ENCODE peak calls at places on chromosome 11, in seven cellular contexts. One of them, this sample, is unnamed.

GRCh38 chr11:75633409-75634011 is 35.3 kb downstream of the MAP6 start:
- DNase-seq in dorsolateral prefrontal cortex: no peak
- DNase-seq in spleen: no peak
- DNase-seq in mesenchymal stem cell: no peak
- DNase-seq in brain microvascular endothelial cell: no peak
- DNase-seq in GM23248: no peak
- DNase-seq in epithelial cell of esophagus: no peak
- DNase-seq in this sample: no peak

GRCh38 chr11:93248602-93249001 is 50.8 kb upstream of the SLC36A4 start:
- DNase-seq in GM23248: peak; percentile 24
- DNase-seq in mesenchymal stem cell: peak; percentile 8
- DNase-seq in brain microvascular endothelial cell: no peak
- DNase-seq in spleen: no peak
- DNase-seq in dorsolateral prefrontal cortex: no peak
- DNase-seq in epithelial cell of esophagus: peak; percentile 10
- DNase-seq in this sample: no peak

GRCh38 chr11:6259638-6260019 is at the start of gene CCKBR:
- DNase-seq in epithelial cell of esophagus: no peak
- DNase-seq in dorsolateral prefrontal cortex: peak; percentile 56
- DNase-seq in spleen: peak; percentile 80
- DNase-seq in GM23248: no peak
- DNase-seq in mesenchymal stem cell: no peak
- DNase-seq in brain microvascular endothelial cell: no peak
- DNase-seq in this sample: no peak

GRCh38 chr11:7572001-7572712 is 58.4 kb downstream of the PPFIBP2 start:
- DNase-seq in GM23248: peak; percentile 53
- DNase-seq in brain microvascular endothelial cell: no peak
- DNase-seq in dorsolateral prefrontal cortex: no peak
- DNase-seq in mesenchymal stem cell: peak; percentile 67
- DNase-seq in spleen: no peak
- DNase-seq in epithelial cell of esophagus: no peak
- DNase-seq in this sample: no peak

GRCh38 chr11:128530119-128531091 is 57.0 kb downstream of the ETS1 start:
- DNase-seq in epithelial cell of esophagus: peak; percentile 88
- DNase-seq in mesenchymal stem cell: peak; percentile 82
- DNase-seq in dorsolateral prefrontal cortex: no peak
- DNase-seq in GM23248: peak; percentile 97
- DNase-seq in brain microvascular endothelial cell: peak; percentile 89
- DNase-seq in spleen: no peak
- DNase-seq in this sample: no peak

GRCh38 chr11:113114452-113115027 is 153.3 kb downstream of the NCAM1 start:
- DNase-seq in epithelial cell of esophagus: peak; percentile 60
- DNase-seq in brain microvascular endothelial cell: peak; percentile 31
- DNase-seq in spleen: no peak
- DNase-seq in GM23248: peak; percentile 75
- DNase-seq in dorsolateral prefrontal cortex: peak; percentile 79
- DNase-seq in mesenchymal stem cell: peak; percentile 60
- DNase-seq in this sample: peak; percentile 25

GRCh38 chr11:92130432-92130831 is 94.2 kb upstream of the FAT3 start:
- DNase-seq in mesenchymal stem cell: no peak
- DNase-seq in brain microvascular endothelial cell: peak; percentile 24
- DNase-seq in epithelial cell of esophagus: peak; percentile 74
- DNase-seq in GM23248: peak; percentile 63
- DNase-seq in dorsolateral prefrontal cortex: no peak
- DNase-seq in spleen: no peak
- DNase-seq in this sample: no peak

GRCh38 chr11:92382311-92382710 is 157.7 kb downstream of the FAT3 start:
- DNase-seq in spleen: no peak
- DNase-seq in brain microvascular endothelial cell: no peak
- DNase-seq in dorsolateral prefrontal cortex: no peak
- DNase-seq in GM23248: no peak
- DNase-seq in mesenchymal stem cell: no peak
- DNase-seq in epithelial cell of esophagus: no peak
- DNase-seq in this sample: no peak

DNA sequence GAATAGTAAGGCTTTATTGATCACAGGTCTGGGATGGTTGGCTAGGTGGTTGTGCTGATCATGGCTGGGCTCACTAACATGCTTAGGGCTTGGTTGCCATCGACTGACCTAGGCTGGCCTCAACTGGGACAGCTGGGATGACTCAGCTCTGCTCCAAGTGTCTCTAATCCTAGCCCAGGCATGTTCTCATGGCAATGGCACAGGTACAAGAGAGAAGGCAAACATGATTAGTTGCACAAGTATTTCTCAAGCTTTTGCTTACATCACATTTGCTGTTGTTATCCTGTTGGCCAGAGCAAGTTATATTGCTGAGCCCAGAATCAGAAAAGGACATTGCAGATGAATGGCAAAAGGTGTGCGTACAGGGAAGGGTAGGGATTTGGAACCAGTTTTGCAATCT is 68.5 kb upstream of the SLC35C1 start:
- DNase-seq in dorsolateral prefrontal cortex: no peak
- DNase-seq in mesenchymal stem cell: peak; percentile 28
- DNase-seq in GM23248: peak; percentile 56
- DNase-seq in spleen: no peak
- DNase-seq in brain microvascular endothelial cell: no peak
- DNase-seq in epithelial cell of esophagus: peak; percentile 98
- DNase-seq in this sample: no peak
- H3K4me3 ChIP-seq in dorsolateral prefrontal cortex: no peak overlapping the region
- H3K4me3 ChIP-seq in mesenchymal stem cell: no peak overlapping the region
- H3K4me3 ChIP-seq in GM23248: no peak overlapping the region
- H3K4me3 ChIP-seq in spleen: no peak overlapping the region
- H3K4me3 ChIP-seq in brain microvascular endothelial cell: no peak overlapping the region
- H3K4me3 ChIP-seq in epithelial cell of esophagus: no peak overlapping the region
- H3K4me3 ChIP-seq in this sample: no peak overlapping the region

GRCh38 chr11:124892131-124892530 is 5.5 kb downstream of the ROBO4 start:
- DNase-seq in spleen: no peak
- DNase-seq in dorsolateral prefrontal cortex: no peak
- DNase-seq in epithelial cell of esophagus: no peak
- DNase-seq in mesenchymal stem cell: no peak
- DNase-seq in GM23248: no peak
- DNase-seq in brain microvascular endothelial cell: no peak
- DNase-seq in this sample: peak; percentile 7

GRCh38 chr11:124889692-124890091 is 8.0 kb downstream of the ROBO4 start:
- DNase-seq in mesenchymal stem cell: no peak
- DNase-seq in brain microvascular endothelial cell: no peak
- DNase-seq in dorsolateral prefrontal cortex: no peak
- DNase-seq in epithelial cell of esophagus: no peak
- DNase-seq in spleen: no peak
- DNase-seq in GM23248: no peak
- DNase-seq in this sample: no peak

GRCh38 chr11:124892750-124893454 is 4.8 kb downstream of the ROBO4 start:
- DNase-seq in epithelial cell of esophagus: no peak
- DNase-seq in brain microvascular endothelial cell: no peak
- DNase-seq in GM23248: no peak
- DNase-seq in spleen: no peak
- DNase-seq in dorsolateral prefrontal cortex: no peak
- DNase-seq in mesenchymal stem cell: no peak
- DNase-seq in this sample: no peak

GRCh38 chr11:124890701-124891389 is 6.8 kb downstream of the ROBO4 start:
- DNase-seq in epithelial cell of esophagus: no peak
- DNase-seq in mesenchymal stem cell: no peak
- DNase-seq in dorsolateral prefrontal cortex: no peak
- DNase-seq in GM23248: no peak
- DNase-seq in brain microvascular endothelial cell: no peak
- DNase-seq in spleen: no peak
- DNase-seq in this sample: no peak

DNA sequence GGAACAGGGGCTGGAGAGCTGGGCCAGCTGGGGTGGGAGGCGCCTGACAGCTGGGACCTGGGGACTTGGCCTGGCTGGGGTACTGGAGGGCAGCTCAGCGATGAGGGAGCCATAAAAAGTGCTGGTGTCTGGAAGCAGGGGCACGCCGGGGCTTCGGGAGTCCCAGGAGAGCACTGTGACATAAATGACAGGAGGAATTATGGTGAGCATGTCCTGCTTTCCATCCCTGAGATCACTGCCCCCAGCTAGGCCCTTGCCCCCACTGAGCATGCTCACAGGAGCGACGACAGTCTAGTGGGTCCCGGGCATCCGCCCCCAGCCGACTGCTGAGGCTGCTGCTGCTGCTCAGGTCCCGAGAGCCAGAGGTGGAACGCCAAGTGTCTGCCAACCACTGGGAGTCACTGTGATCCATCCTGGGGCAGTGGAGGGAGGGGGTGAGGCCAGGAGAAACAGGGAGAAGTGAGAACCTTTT is 6.2 kb downstream of the ROBO4 start:
- DNase-seq in dorsolateral prefrontal cortex: no peak
- DNase-seq in mesenchymal stem cell: no peak
- DNase-seq in brain microvascular endothelial cell: no peak
- DNase-seq in spleen: no peak
- DNase-seq in GM23248: no peak
- DNase-seq in epithelial cell of esophagus: no peak
- DNase-seq in this sample: peak; percentile 15
- H3K4me3 ChIP-seq in dorsolateral prefrontal cortex: no peak overlapping the region
- H3K4me3 ChIP-seq in mesenchymal stem cell: no peak overlapping the region
- H3K4me3 ChIP-seq in brain microvascular endothelial cell: no peak overlapping the region
- H3K4me3 ChIP-seq in spleen: no peak overlapping the region
- H3K4me3 ChIP-seq in GM23248: no peak overlapping the region
- H3K4me3 ChIP-seq in epithelial cell of esophagus: no peak overlapping the region
- H3K4me3 ChIP-seq in this sample: no peak overlapping the region

GRCh38 chr11:10930224-10930960 is 72.5 kb upstream of the ZBED5 start:
- DNase-seq in brain microvascular endothelial cell: peak; percentile 4
- DNase-seq in spleen: no peak
- DNase-seq in epithelial cell of esophagus: peak; percentile 24
- DNase-seq in dorsolateral prefrontal cortex: no peak
- DNase-seq in mesenchymal stem cell: peak; percentile 67
- DNase-seq in GM23248: peak; percentile 69
- DNase-seq in this sample: peak; percentile 42

GRCh38 chr11:10933455-10934292 is 75.8 kb upstream of the ZBED5 start:
- DNase-seq in mesenchymal stem cell: peak; percentile 95
- DNase-seq in GM23248: peak; percentile 98
- DNase-seq in dorsolateral prefrontal cortex: peak; percentile 89
- DNase-seq in epithelial cell of esophagus: peak; percentile 93
- DNase-seq in spleen: peak; percentile 93
- DNase-seq in brain microvascular endothelial cell: peak; percentile 94
- DNase-seq in this sample: peak; percentile 94

GRCh38 chr11:10932976-10933375 is 75.1 kb upstream of the ZBED5 start:
- DNase-seq in brain microvascular endothelial cell: no peak
- DNase-seq in mesenchymal stem cell: no peak
- DNase-seq in GM23248: no peak
- DNase-seq in spleen: no peak
- DNase-seq in dorsolateral prefrontal cortex: no peak
- DNase-seq in epithelial cell of esophagus: no peak
- DNase-seq in this sample: no peak

GRCh38 chr11:10930961-10931760 is 73.3 kb upstream of the ZBED5 start:
- DNase-seq in epithelial cell of esophagus: peak; percentile 55
- DNase-seq in spleen: peak; percentile 85
- DNase-seq in GM23248: peak; percentile 90
- DNase-seq in mesenchymal stem cell: peak; percentile 86
- DNase-seq in dorsolateral prefrontal cortex: peak; percentile 66
- DNase-seq in brain microvascular endothelial cell: peak; percentile 37
- DNase-seq in this sample: peak; percentile 82

GRCh38 chr11:10931761-10932700 is 74.2 kb upstream of the ZBED5 start:
- DNase-seq in epithelial cell of esophagus: peak; percentile 53
- DNase-seq in GM23248: no peak
- DNase-seq in brain microvascular endothelial cell: peak; percentile 36
- DNase-seq in spleen: no peak
- DNase-seq in mesenchymal stem cell: no peak
- DNase-seq in dorsolateral prefrontal cortex: no peak
- DNase-seq in this sample: peak; percentile 58
- H3K4me3 ChIP-seq in epithelial cell of esophagus: peak overlapping the region; percentile 60
- H3K4me3 ChIP-seq in GM23248: peak overlapping the region; percentile 74
- H3K4me3 ChIP-seq in brain microvascular endothelial cell: peak overlapping the region; percentile 66
- H3K4me3 ChIP-seq in spleen: peak overlapping the region; percentile 53
- H3K4me3 ChIP-seq in mesenchymal stem cell: peak overlapping the region; percentile 84
- H3K4me3 ChIP-seq in dorsolateral prefrontal cortex: peak overlapping the region; percentile 76
- H3K4me3 ChIP-seq in this sample: peak overlapping the region; percentile 66

GRCh38 chr11:85665756-85666155 is 827 bp upstream of the CREBZF start:
- DNase-seq in GM23248: no peak
- DNase-seq in dorsolateral prefrontal cortex: no peak
- DNase-seq in epithelial cell of esophagus: no peak
- DNase-seq in brain microvascular endothelial cell: no peak
- DNase-seq in mesenchymal stem cell: no peak
- DNase-seq in spleen: no peak
- DNase-seq in this sample: no peak
- H3K4me3 ChIP-seq in GM23248: peak overlapping the region; percentile 87
- H3K4me3 ChIP-seq in dorsolateral prefrontal cortex: peak overlapping the region; percentile 95
- H3K4me3 ChIP-seq in epithelial cell of esophagus: no peak overlapping the region
- H3K4me3 ChIP-seq in brain microvascular endothelial cell: no peak overlapping the region
- H3K4me3 ChIP-seq in mesenchymal stem cell: peak overlapping the region; percentile 96
- H3K4me3 ChIP-seq in spleen: no peak overlapping the region
- H3K4me3 ChIP-seq in this sample: no peak overlapping the region

GRCh38 chr11:119726585-119727522 is 2.1 kb downstream of the NECTIN1 start:
- DNase-seq in GM23248: peak; percentile 10
- DNase-seq in spleen: no peak
- DNase-seq in epithelial cell of esophagus: no peak
- DNase-seq in mesenchymal stem cell: no peak
- DNase-seq in brain microvascular endothelial cell: no peak
- DNase-seq in dorsolateral prefrontal cortex: no peak
- DNase-seq in this sample: no peak

GRCh38 chr11:119728226-119728626 is 774 bp downstream of the NECTIN1 start:
- DNase-seq in spleen: peak; percentile 83
- DNase-seq in epithelial cell of esophagus: no peak
- DNase-seq in mesenchymal stem cell: peak; percentile 22
- DNase-seq in dorsolateral prefrontal cortex: no peak
- DNase-seq in brain microvascular endothelial cell: no peak
- DNase-seq in GM23248: peak; percentile 54
- DNase-seq in this sample: peak; percentile 45

GRCh38 chr11:119724956-119725355 is 4.0 kb downstream of the NECTIN1 start:
- DNase-seq in epithelial cell of esophagus: no peak
- DNase-seq in dorsolateral prefrontal cortex: no peak
- DNase-seq in brain microvascular endothelial cell: no peak
- DNase-seq in GM23248: no peak
- DNase-seq in spleen: no peak
- DNase-seq in mesenchymal stem cell: no peak
- DNase-seq in this sample: no peak

GRCh38 chr11:119727523-119728081 is 1.4 kb downstream of the NECTIN1 start:
- DNase-seq in dorsolateral prefrontal cortex: no peak
- DNase-seq in epithelial cell of esophagus: peak; percentile 39
- DNase-seq in spleen: peak; percentile 90
- DNase-seq in brain microvascular endothelial cell: no peak
- DNase-seq in mesenchymal stem cell: peak; percentile 27
- DNase-seq in GM23248: peak; percentile 39
- DNase-seq in this sample: peak; percentile 67

DNA sequence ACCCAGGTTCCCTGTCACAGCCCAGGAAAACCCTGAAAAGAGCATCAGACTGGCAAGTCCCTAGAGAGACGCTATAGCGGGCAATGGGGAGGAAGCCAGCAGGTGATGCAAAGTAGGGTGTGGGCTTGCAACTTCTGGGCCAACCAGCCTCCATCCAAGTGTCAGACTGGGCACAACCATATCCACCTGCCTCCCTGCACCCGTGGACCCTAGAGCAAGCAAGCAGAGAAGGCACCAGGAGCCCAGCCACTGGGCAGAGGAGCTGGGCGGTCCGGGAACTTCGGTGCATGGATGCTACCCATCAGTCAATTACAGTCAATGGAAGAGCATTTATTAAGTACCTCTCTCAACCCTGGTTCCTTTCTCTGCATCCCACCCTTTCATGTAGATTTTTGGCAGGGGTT is 2.8 kb downstream of the NECTIN1 start:
- DNase-seq in epithelial cell of esophagus: no peak
- DNase-seq in spleen: no peak
- DNase-seq in mesenchymal stem cell: no peak
- DNase-seq in brain microvascular endothelial cell: no peak
- DNase-seq in dorsolateral prefrontal cortex: no peak
- DNase-seq in GM23248: no peak
- DNase-seq in this sample: no peak
- H3K4me3 ChIP-seq in epithelial cell of esophagus: peak overlapping the region; percentile 99
- H3K4me3 ChIP-seq in spleen: no peak overlapping the region
- H3K4me3 ChIP-seq in mesenchymal stem cell: no peak overlapping the region
- H3K4me3 ChIP-seq in brain microvascular endothelial cell: no peak overlapping the region
- H3K4me3 ChIP-seq in dorsolateral prefrontal cortex: peak overlapping the region; percentile 83
- H3K4me3 ChIP-seq in GM23248: no peak overlapping the region
- H3K4me3 ChIP-seq in this sample: peak overlapping the region; percentile 65

This sample was measured in colonic mucosa.